ENCODE peak calls at places on chromosomes 13 and 19, in five cellular contexts. V, R, I, E and W are unnamed samples.

GRCh38 chr13:46339035-46339666 is 47.9 kb downstream of the RUBCNL start:
- DNase-seq in V (peak), R (no peak), I (no peak), E (no peak), W (no peak)

GRCh38 chr19:38375098-38375493 is 725 bp downstream of the PSMD8 start:
- DNase-seq in V (no peak), R (no peak), I (no peak), E (no peak), W (no peak)

GRCh38 chr13:25652764-25653163 is 281.0 kb downstream of the ATP8A2 start:
- DNase-seq in V (no peak), R (no peak), I (no peak), E (no peak), W (peak)

GRCh38 chr13:42702726-42703125 is 78.7 kb upstream of the FAM216B start:
- DNase-seq in V (no peak), R (no peak), I (no peak), E (no peak), W (no peak)

GRCh38 chr13:56773148-56773547 is 367.6 kb upstream of the PRR20A start:
- DNase-seq in V (no peak), R (no peak), I (no peak), E (no peak), W (no peak)

GRCh38 chr13:43159007-43159406 is 135.6 kb downstream of the DNAJC15 start:
- DNase-seq in V (no peak), R (no peak), I (no peak), E (no peak), W (peak)

GRCh38 chr13:27024062-27024461 is 147.5 kb downstream of the USP12 start:
- DNase-seq in V (no peak), R (no peak), I (no peak), E (no peak), W (no peak)

GRCh38 chr13:33032037-33032625 is 15.9 kb downstream of the KL start:
- DNase-seq in V (no peak), R (no peak), I (no peak), E (no peak), W (no peak)

GRCh38 chr13:94114166-94114565 is 365.3 kb downstream of the DCT start:
- DNase-seq in V (no peak), R (no peak), I (no peak), E (no peak), W (no peak)

GRCh38 chr19:17079710-17080440 is 4.3 kb downstream of the MYO9B start:
- DNase-seq in V (peak), R (no peak), I (no peak), E (peak), W (no peak)

GRCh38 chr19:52658595-52658994 is 20.4 kb upstream of the ZNF83 start:
- DNase-seq in V (no peak), R (no peak), I (no peak), E (peak), W (peak)

GRCh38 chr13:101785858-101786257 is 333.4 kb downstream of the ITGBL1 start:
- DNase-seq in V (no peak), R (no peak), I (peak), E (peak), W (peak)

GRCh38 chr19:45785097-45785496 is 2.8 kb upstream of the DMPK start:
- DNase-seq in V (no peak), R (no peak), I (no peak), E (no peak), W (no peak)

GRCh38 chr19:53864308-53864836 is 3.3 kb upstream of the MYADM start:
- DNase-seq in V (no peak), R (no peak), I (no peak), E (peak), W (no peak)

GRCh38 chr19:39202998-39203355 is 1.1 kb downstream of the SYCN start:
- DNase-seq in V (no peak), R (no peak), I (no peak), E (no peak), W (no peak)

DNA sequence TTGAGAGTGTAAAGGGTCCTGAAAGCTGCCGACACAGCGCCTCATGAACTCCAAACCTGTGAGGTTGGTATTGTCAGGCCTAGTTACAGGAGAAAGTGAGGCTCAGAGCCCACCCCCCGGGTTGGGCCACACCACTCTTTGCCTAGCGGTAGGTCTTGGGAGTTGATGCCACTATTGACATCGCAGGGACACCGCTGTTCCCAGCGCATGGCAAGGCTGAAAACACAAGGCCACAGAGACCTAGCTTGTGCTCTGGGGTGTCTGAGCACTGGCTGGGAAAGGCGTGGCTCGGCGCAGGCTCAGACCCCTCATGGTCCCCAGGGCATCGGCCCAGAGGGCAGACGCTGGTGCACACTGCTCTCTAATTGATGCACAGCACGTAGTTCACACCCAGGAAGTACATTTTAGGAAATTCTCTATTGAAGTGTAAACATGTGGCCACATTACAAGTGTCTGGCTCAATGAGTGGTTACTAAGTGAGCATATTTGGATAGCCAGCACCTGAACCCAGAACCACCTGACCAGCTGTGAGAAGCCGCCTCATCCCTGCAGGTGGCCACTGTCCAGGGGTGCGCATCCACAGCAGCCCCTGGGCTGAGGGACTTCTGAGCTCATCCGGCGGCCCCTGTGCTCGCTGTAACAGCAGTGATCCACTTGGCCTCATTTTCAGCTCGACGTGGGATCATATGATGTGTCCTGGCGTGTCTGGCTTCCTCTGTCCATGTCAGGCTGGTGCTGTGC is 27.3 kb downstream of the UPF1 start:
- DNase-seq in V (no peak), R (no peak), I (no peak), E (no peak), W (no peak)
- TF ChIP-seq CREB1 in V (no peak), R (no peak), I (no peak), E (no peak), W (no peak)

GRCh38 chr19:35055715-35056179 is 14.2 kb downstream of the HPN start:
- DNase-seq in V (no peak), R (peak), I (peak), E (no peak), W (peak)
- H3K4me2 ChIP-seq in V (no peak), R (no peak), I (peak), E (no peak), W (peak)

GRCh38 chr13:105346141-105346766 is 1189.2 kb downstream of the EFNB2 start:
- DNase-seq in V (no peak), R (no peak), I (no peak), E (peak), W (no peak)
- TF ChIP-seq CREB1 in V (no peak), R (no peak), I (no peak), E (no peak), W (no peak)

GRCh38 chr13:36674337-36675212 is 755 bp downstream of the SERTM1 start:
- DNase-seq in V (no peak), R (no peak), I (no peak), E (no peak), W (peak)
- H3K4me2 ChIP-seq in V (no peak), R (no peak), I (peak), E (no peak), W (peak)

GRCh38 chr19:485122-485521 is 11.2 kb upstream of the MADCAM1 start:
- DNase-seq in V (no peak), R (no peak), I (no peak), E (no peak), W (no peak)
- TF ChIP-seq CREB1 in V (no peak), R (no peak), I (no peak), E (no peak), W (no peak)